ENCODE peak calls at places on chromosomes 11 and 22, in four cellular contexts. K is tibial artery, P is H4, A is SK-N-DZ. B is an unnamed sample.

GRCh38 chr11:73566422-73566821 is 31.5 kb downstream of the FAM168A start:
- DNase-seq in K (no peak), A (no peak), P (no peak), B (no peak)

GRCh38 chr11:86108890-86109638 is 40.2 kb upstream of the PICALM start:
- DNase-seq in P (no peak), A (peak), K (no peak), B (no peak)

GRCh38 chr22:41613456-41613855 is 7.4 kb downstream of the DESI1 start:
- DNase-seq in A (no peak), K (no peak), P (no peak), B (no peak)

GRCh38 chr22:28181332-28181731 is 262.3 kb upstream of the PITPNB start:
- DNase-seq in K (no peak), P (no peak), A (no peak), B (no peak)

GRCh38 chr11:83070878-83071640 is 638 bp downstream of the RAB30 start:
- DNase-seq in K (peak), A (peak), P (no peak), B (peak)

GRCh38 chr22:39439170-39439569 is 17.6 kb upstream of the MGAT3 start:
- DNase-seq in P (peak), A (no peak), K (no peak), B (no peak)

GRCh38 chr11:122659676-122660571 is 4.4 kb downstream of the UBASH3B start:
- DNase-seq in A (no peak), P (no peak), K (no peak), B (no peak)

GRCh38 chr11:78444726-78445125 is 27.1 kb upstream of the GAB2 start:
- DNase-seq in A (no peak), K (no peak), P (no peak), B (no peak)

GRCh38 chr11:126112547-126112946 is 49.9 kb upstream of the CDON start:
- DNase-seq in K (peak), A (peak), P (no peak), B (peak)

GRCh38 chr11:1831338-1832180 is 3.2 kb upstream of the SYT8 start:
- DNase-seq in P (no peak), K (no peak), A (no peak), B (no peak)

GRCh38 chr22:32627091-32627490 is 152.5 kb downstream of the FBXO7 start:
- DNase-seq in A (no peak), K (no peak), P (no peak), B (no peak)

GRCh38 chr11:79101736-79102135 is 339.1 kb downstream of the TENM4 start:
- DNase-seq in A (no peak), P (no peak), K (no peak), B (no peak)

GRCh38 chr11:14179126-14179820 is 179.7 kb downstream of the RRAS2 start:
- DNase-seq in P (peak), K (no peak), A (peak), B (no peak)

GRCh38 chr22:27393371-27393770 is 408.2 kb downstream of the MN1 start:
- DNase-seq in A (no peak), P (no peak), K (no peak), B (no peak)

GRCh38 chr11:3003396-3004231 is 11.5 kb upstream of the NAP1L4 start:
- DNase-seq in A (no peak), K (no peak), P (no peak), B (no peak)

GRCh38 chr22:31272522-31273446 is 19.5 kb downstream of the PIK3IP1 start:
- DNase-seq in A (peak), P (peak), K (peak), B (peak)

GRCh38 chr11:20584093-20584774 is 15.2 kb upstream of the SLC6A5 start:
- DNase-seq in K (no peak), P (no peak), A (no peak), B (peak)

GRCh38 chr22:48615171-48616008 is 1212.3 kb downstream of the BRD1 start:
- DNase-seq in A (no peak), K (no peak), P (no peak), B (no peak)

GRCh38 chr11:16881074-16881709 is 133.0 kb downstream of the PLEKHA7 start:
- DNase-seq in P (peak), K (peak), A (no peak), B (no peak)

GRCh38 chr11:118176400-118177134 is at the start of gene SCN2B:
- DNase-seq in K (no peak), P (no peak), A (no peak), B (no peak)

GRCh38 chr11:96052921-96053631 is 129.2 kb upstream of the MTMR2 start:
- DNase-seq in P (no peak), A (no peak), K (no peak), B (no peak)

GRCh38 chr11:77065878-77066228 is 918 bp upstream of the CAPN5 start:
- DNase-seq in A (no peak), P (no peak), K (peak), B (no peak)

GRCh38 chr11:121557348-121557747 is 104.6 kb upstream of the SORL1-AS1 start:
- DNase-seq in A (no peak), P (peak), K (no peak), B (no peak)

GRCh38 chr11:23991140-23991539 is 505.7 kb upstream of the LUZP2 start:
- DNase-seq in A (no peak), P (no peak), K (no peak), B (no peak)

GRCh38 chr11:128476729-128477128 is 110.6 kb downstream of the ETS1 start:
- DNase-seq in A (peak), P (no peak), K (no peak), B (no peak)

GRCh38 chr11:25900814-25901213 is 431.1 kb upstream of the ANO3 start:
- DNase-seq in P (no peak), K (no peak), A (no peak), B (no peak)

GRCh38 chr11:128846985-128847384 is 20.1 kb downstream of the KCNJ1 start:
- DNase-seq in P (no peak), A (no peak), K (no peak), B (no peak)

GRCh38 chr11:128589998-128590397 is 2.6 kb upstream of the ETS1 start:
- DNase-seq in P (no peak), A (no peak), K (no peak), B (no peak)

GRCh38 chr11:64755681-64756361 is 4.0 kb downstream of the PYGM start:
- DNase-seq in P (no peak), K (peak), A (no peak), B (no peak)

GRCh38 chr22:42270512-42271190 is at the start of gene TCF20:
- DNase-seq in K (peak), A (peak), P (peak), B (peak)

GRCh38 chr11:69839516-69839915 is 20.3 kb upstream of the FGF3 start:
- DNase-seq in A (no peak), P (no peak), K (no peak), B (no peak)

GRCh38 chr22:49930596-49931412 is 12.4 kb downstream of the CRELD2 start:
- DNase-seq in A (peak), P (peak), K (peak), B (peak)

GRCh38 chr11:8828580-8829358 is 82.2 kb upstream of the AKIP1 start:
- DNase-seq in A (no peak), P (no peak), K (no peak), B (no peak)

GRCh38 chr22:33842006-33842354 is 78.3 kb downstream of the LARGE1 start:
- DNase-seq in A (no peak), K (no peak), P (no peak), B (no peak)

B was measured in BE2C.